ENCODE peak calls at places on chromosomes 2 and 18, in nine cellular contexts. V is stimulated activated CD8-positive, alpha-beta memory T cell treated with anti-CD3 and anti-CD28 coated beads, Interleukin-15, amount 100 ng/mL, for 4 hours; Q is endothelial cell of umbilical vein; B is posterior cingulate gyrus; Y is mucosa of gallbladder; A is NCI-H524 treated with DMSO at 0.1 percent for 48 hours; R is hepatocyte; E is mesendoderm; I is choroid plexus epithelial cell. L is an unnamed sample.

GRCh38 chr18:54100920-54101319 is 123.5 kb downstream of the MBD2 start:
- DNase-seq in I (peak; percentile 29), V (no peak), Y (no peak), A (peak; percentile 81), B (no peak), E (no peak), Q (no peak), R (no peak), L (peak; percentile 89)

GRCh38 chr2:147049888-147050446 is 794.9 kb upstream of the ACVR2A start:
- DNase-seq in B (no peak), Q (no peak), V (no peak), A (no peak), I (no peak), R (no peak), E (no peak), Y (no peak), L (no peak)

GRCh38 chr2:105061560-105061959 is 23.7 kb downstream of the MRPS9 start:
- DNase-seq in I (no peak), Y (no peak), E (no peak), Q (no peak), R (no peak), B (no peak), V (no peak), A (no peak), L (no peak)

GRCh38 chr2:134657650-134658250 is 61.0 kb downstream of the TMEM163 start:
- DNase-seq in B (no peak), Q (peak; percentile 22), A (no peak), Y (peak; percentile 8), V (no peak), E (peak; percentile 52), I (no peak), R (peak; percentile 21), L (no peak)

GRCh38 chr2:32772623-32773221 is 144.9 kb downstream of the TTC27 start:
- DNase-seq in Q (peak; percentile 75), B (no peak), V (no peak), A (no peak), E (peak; percentile 89), I (peak; percentile 80), R (peak; percentile 52), Y (no peak), L (peak; percentile 29)

GRCh38 chr2:108215794-108216211 is 24.0 kb upstream of the SULT1C3 start:
- DNase-seq in V (no peak), Y (peak; percentile 40), B (no peak), Q (no peak), E (peak; percentile 43), A (no peak), I (peak; percentile 83), R (peak; percentile 27), L (no peak)

GRCh38 chr2:240441993-240442411 is 6.5 kb downstream of the GPC1 start:
- DNase-seq in Y (no peak), E (no peak), R (no peak), I (no peak), A (no peak), Q (no peak), B (peak; percentile 6), V (no peak), L (no peak)

GRCh38 chr2:57760448-57760847 is 286.2 kb upstream of the VRK2 start:
- DNase-seq in R (no peak), I (no peak), A (peak; percentile 4), V (no peak), B (no peak), Q (no peak), Y (no peak), E (no peak), L (no peak)

GRCh38 chr2:231710751-231711676 is 2.7 kb downstream of the PTMA start:
- DNase-seq in Q (peak; percentile 37), B (no peak), I (peak; percentile 35), V (no peak), R (peak; percentile 55), E (peak; percentile 45), Y (peak; percentile 20), A (no peak), L (no peak)

GRCh38 chr2:196421880-196422279 is 217.6 kb upstream of the CCDC150 start:
- DNase-seq in Y (no peak), R (no peak), B (no peak), A (no peak), V (no peak), I (no peak), Q (no peak), E (no peak), L (no peak)

GRCh38 chr2:65355190-65355831 is 77.1 kb downstream of the SPRED2 start:
- DNase-seq in R (no peak), A (no peak), V (no peak), Q (no peak), B (no peak), E (no peak), I (no peak), Y (no peak), L (no peak)

GRCh38 chr18:2293109-2293839 is 278.0 kb downstream of the METTL4 start:
- DNase-seq in Y (no peak), E (peak; percentile 32), A (no peak), Q (no peak), B (no peak), I (no peak), V (no peak), R (no peak), L (no peak)

GRCh38 chr2:44550571-44550970 is 188.8 kb downstream of the CAMKMT start:
- DNase-seq in B (no peak), R (no peak), A (no peak), E (no peak), Y (no peak), I (no peak), Q (peak; percentile 36), V (no peak), L (no peak)

GRCh38 chr18:74611791-74612190 is 14.1 kb downstream of the ZNF407 start:
- DNase-seq in E (no peak), Q (no peak), A (no peak), R (no peak), Y (no peak), B (no peak), I (no peak), V (no peak), L (no peak)

GRCh38 chr2:86039178-86039962 is 66.3 kb downstream of the POLR1A start:
- DNase-seq in R (no peak), Y (no peak), A (no peak), B (no peak), Q (no peak), E (no peak), V (no peak), I (no peak), L (no peak)

GRCh38 chr2:229141626-229142025 is 129.5 kb downstream of the PID1 start:
- DNase-seq in E (no peak), B (no peak), R (no peak), V (no peak), Q (no peak), I (peak; percentile 75), A (no peak), Y (no peak), L (no peak)

GRCh38 chr18:22045221-22045918 is 124.0 kb upstream of the GATA6 start:
- DNase-seq in V (no peak), R (peak; percentile 68), E (no peak), B (no peak), Q (no peak), Y (peak; percentile 62), A (no peak), I (no peak), L (no peak)

GRCh38 chr2:26541401-26542193 is 63.7 kb upstream of the OTOF start:
- DNase-seq in B (no peak), A (no peak), R (no peak), Q (no peak), E (no peak), Y (no peak), I (no peak), V (no peak), L (no peak)

GRCh38 chr2:100407108-100407507 is 10.4 kb downstream of the CHST10 start:
- DNase-seq in B (peak; percentile 82), Q (no peak), Y (no peak), E (no peak), R (no peak), A (no peak), V (no peak), I (no peak), L (no peak)

GRCh38 chr18:69954719-69955118 is 7.0 kb upstream of the CD226 start:
- DNase-seq in Q (no peak), E (no peak), Y (no peak), R (no peak), I (no peak), B (no peak), A (no peak), V (no peak), L (no peak)

GRCh38 chr2:70888925-70889715 is 46.6 kb upstream of the ATP6V1B1 start:
- DNase-seq in E (peak; percentile 82), Y (no peak), A (no peak), I (no peak), V (no peak), Q (no peak), B (no peak), R (no peak), L (no peak)

GRCh38 chr2:224276251-224276650 is 125.7 kb downstream of the FAM124B start:
- DNase-seq in B (no peak), I (no peak), Y (no peak), E (no peak), Q (no peak), R (no peak), A (no peak), V (no peak), L (no peak)

GRCh38 chr2:11807156-11808015 is 61.0 kb downstream of the LPIN1 start:
- DNase-seq in Y (no peak), I (no peak), B (no peak), Q (no peak), E (no peak), R (no peak), V (no peak), A (no peak), L (no peak)

GRCh38 chr2:102064679-102065674 is 73.2 kb downstream of the IL1R2 start:
- DNase-seq in B (no peak), Y (peak; percentile 51), V (no peak), E (no peak), I (peak; percentile 77), A (no peak), Q (no peak), R (peak; percentile 66), L (no peak)

GRCh38 chr18:36673452-36673851 is 155.3 kb downstream of the TPGS2 start:
- DNase-seq in Q (no peak), V (no peak), E (no peak), A (no peak), R (no peak), B (no peak), I (no peak), Y (no peak), L (no peak)

GRCh38 chr2:11385222-11385621 is 40.8 kb upstream of the ROCK2 start:
- DNase-seq in B (no peak), E (no peak), Q (no peak), Y (no peak), I (no peak), R (peak; percentile 62), A (no peak), V (no peak), L (no peak)

GRCh38 chr2:82779981-82780380 is 1679.1 kb downstream of the SUCLG1 start:
- DNase-seq in A (no peak), B (no peak), Q (no peak), I (peak; percentile 21), R (no peak), V (no peak), E (no peak), Y (no peak), L (no peak)

GRCh38 chr2:44922776-44923175 is 18.7 kb upstream of the SIX3 start:
- DNase-seq in E (no peak), A (no peak), Y (no peak), I (no peak), Q (no peak), R (no peak), B (no peak), V (no peak), L (no peak)

GRCh38 chr2:20917724-20918572 is 95.0 kb upstream of the LDAH start:
- DNase-seq in E (no peak), Q (peak; percentile 66), A (no peak), Y (no peak), B (no peak), R (no peak), V (no peak), I (peak; percentile 80), L (no peak)